ENCODE peak calls at places on chromosomes 4 and X, in ten cellular contexts. K is HL-60, C is choroid plexus epithelial cell, B is fibroblast of pulmonary artery, H is stomach, Q is GM12865, D is dorsolateral prefrontal cortex, O is AG04450, W is esophagus muscularis mucosa, L is lower leg skin. M is an unnamed sample.

GRCh38 chrX:102077426-102077825 is 48.1 kb upstream of the TCEAL2 start:
- DNase-seq in D (no peak), Q (no peak), W (no peak), B (no peak), C (no peak), K (no peak), H (no peak), L (no peak), O (no peak), M (no peak)

GRCh38 chr4:10535900-10536299 is 78.7 kb upstream of the ZNF518B start:
- DNase-seq in W (no peak), Q (peak; percentile 33), H (no peak), K (no peak), L (no peak), D (no peak), C (no peak), O (no peak), B (no peak), M (no peak)

GRCh38 chrX:132810964-132811712 is 147.3 kb downstream of the HS6ST2 start:
- DNase-seq in Q (no peak), O (no peak), D (no peak), L (no peak), B (no peak), C (no peak), W (no peak), K (no peak), H (no peak), M (no peak)

GRCh38 chr4:17762705-17763104 is 18.7 kb downstream of the FAM184B start:
- DNase-seq in O (peak; percentile 16), K (no peak), W (no peak), L (no peak), Q (peak; percentile 43), B (peak; percentile 68), D (no peak), C (peak; percentile 73), H (no peak), M (no peak)

GRCh38 chr4:98803287-98803677 is 125.7 kb downstream of the EIF4E start:
- DNase-seq in W (no peak), K (no peak), D (no peak), H (no peak), L (no peak), C (no peak), O (no peak), Q (no peak), B (peak; percentile 16), M (no peak)

GRCh38 chr4:151983854-151984253 is 223.0 kb upstream of the GATB start:
- DNase-seq in L (no peak), W (no peak), B (no peak), D (peak; percentile 75), O (no peak), H (no peak), K (no peak), C (peak; percentile 1), Q (no peak), M (no peak)

GRCh38 chr4:94171616-94172015 is 36.0 kb upstream of the SMARCAD1 start:
- DNase-seq in Q (no peak), C (peak; percentile 16), W (no peak), H (no peak), K (peak; percentile 53), B (peak; percentile 4), O (no peak), D (no peak), L (no peak), M (no peak)

GRCh38 chr4:147733614-147734344 is 1.9 kb downstream of the ARHGAP10 start:
- DNase-seq in Q (peak; percentile 43), H (no peak), B (peak; percentile 65), O (no peak), D (no peak), L (no peak), C (peak; percentile 67), K (no peak), W (no peak), M (no peak)

GRCh38 chrX:19373034-19373891 is 29.5 kb downstream of the PDHA1 start:
- DNase-seq in B (no peak), K (peak; percentile 57), O (no peak), H (no peak), D (no peak), L (peak; percentile 66), C (no peak), W (no peak), Q (no peak), M (no peak)

GRCh38 chr4:10186228-10187214 is 69.9 kb upstream of the WDR1 start:
- DNase-seq in Q (no peak), W (no peak), H (no peak), O (no peak), K (no peak), B (peak; percentile 49), C (no peak), L (no peak), D (no peak), M (no peak)

DNA sequence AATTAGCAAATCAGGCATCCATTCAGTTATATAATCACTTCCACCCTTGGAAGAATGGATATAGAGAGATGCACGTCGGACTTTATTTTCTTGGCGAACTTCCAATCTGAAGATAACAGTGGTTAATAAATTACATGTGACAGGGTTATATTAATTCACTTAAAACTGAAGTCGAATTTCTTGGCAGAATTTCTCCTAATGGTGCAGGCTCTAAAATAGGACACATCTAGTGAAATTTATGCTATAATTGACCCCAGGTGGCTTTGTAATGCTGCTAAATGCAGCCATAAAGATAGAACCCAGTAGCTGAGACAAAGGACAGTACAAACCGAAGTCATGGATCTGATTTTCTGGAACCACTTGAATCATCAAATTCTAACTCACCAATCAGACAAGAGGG is 20.8 kb upstream of the SLC10A4 start:
- DNase-seq in H (no peak), C (no peak), W (no peak), L (no peak), O (no peak), Q (no peak), D (no peak), K (no peak), B (no peak), M (no peak)
- TF ChIP-seq CTCF in H (no peak), C (no peak), W (no peak), L (no peak), O (no peak), Q (no peak), D (no peak), K (no peak), B (no peak), M (no peak)

GRCh38 chr4:186717556-186717955 is 6.1 kb downstream of the FAT1 start:
- DNase-seq in Q (no peak), K (no peak), D (no peak), B (no peak), W (no peak), C (no peak), L (no peak), O (no peak), H (no peak), M (no peak)

GRCh38 chr4:186722856-186723206 is 825 bp downstream of the FAT1 start:
- DNase-seq in K (no peak), H (no peak), Q (no peak), C (peak; percentile 56), W (no peak), B (no peak), O (no peak), L (no peak), D (no peak), M (no peak)

GRCh38 chr4:186724048-186724860 is 598 bp upstream of the FAT1 start:
- DNase-seq in W (peak; percentile 92), L (no peak), B (peak; percentile 66), C (peak; percentile 63), D (no peak), K (peak; percentile 26), H (peak; percentile 64), O (no peak), Q (no peak), M (no peak)

GRCh38 chr4:186723207-186724047 is at the start of gene FAT1:
- DNase-seq in H (peak; percentile 72), W (no peak), L (peak; percentile 90), K (peak; percentile 56), B (peak; percentile 86), D (peak; percentile 24), O (no peak), C (peak; percentile 88), Q (no peak), M (peak; percentile 68)

DNA sequence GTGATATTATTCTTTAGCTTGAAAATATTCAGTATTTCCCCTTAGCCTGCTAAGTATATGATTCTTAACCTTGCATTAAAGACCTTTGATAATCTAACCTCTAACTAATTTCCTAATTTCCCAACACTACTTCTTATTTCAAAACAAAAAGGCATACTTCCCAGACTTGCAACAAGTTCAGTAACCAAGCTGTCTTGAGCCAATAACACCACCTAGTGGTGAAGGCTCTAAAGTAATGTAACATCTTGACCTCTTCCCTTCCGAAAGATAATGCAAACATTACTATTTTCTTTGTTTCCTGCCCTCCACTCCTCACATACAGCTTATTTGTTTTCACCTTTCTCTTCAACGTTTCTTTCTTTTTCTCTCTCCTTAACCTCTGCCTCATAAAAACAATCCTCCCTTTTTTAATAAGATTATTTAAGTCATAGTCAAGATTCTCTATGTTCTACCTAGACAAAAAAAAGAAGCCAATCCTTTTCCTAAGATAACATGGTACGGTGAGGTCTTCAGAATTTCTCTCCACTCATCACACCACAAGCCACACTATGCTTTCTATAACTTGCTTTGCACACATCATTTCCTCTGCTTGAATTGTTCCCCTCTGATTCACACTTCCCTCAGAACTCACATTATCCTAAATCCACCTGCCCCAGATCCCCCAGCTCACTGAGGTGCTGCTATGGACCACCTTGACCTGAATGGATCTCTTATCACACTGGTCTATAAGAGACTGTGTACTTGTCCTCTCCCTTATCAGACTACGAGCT is 3.5 kb downstream of the FAT1 start:
- DNase-seq in W (no peak), O (no peak), K (peak; percentile 72), B (peak; percentile 75), D (no peak), L (no peak), C (peak; percentile 75), H (no peak), Q (peak; percentile 12), M (peak; percentile 44)
- TF ChIP-seq CTCF in W (peak; percentile 40), O (peak; percentile 36), K (peak; percentile 28), B (peak; percentile 55), D (peak; percentile 23), L (no peak), C (peak; percentile 64), H (peak; percentile 28), Q (no peak), M (no peak)

DNA sequence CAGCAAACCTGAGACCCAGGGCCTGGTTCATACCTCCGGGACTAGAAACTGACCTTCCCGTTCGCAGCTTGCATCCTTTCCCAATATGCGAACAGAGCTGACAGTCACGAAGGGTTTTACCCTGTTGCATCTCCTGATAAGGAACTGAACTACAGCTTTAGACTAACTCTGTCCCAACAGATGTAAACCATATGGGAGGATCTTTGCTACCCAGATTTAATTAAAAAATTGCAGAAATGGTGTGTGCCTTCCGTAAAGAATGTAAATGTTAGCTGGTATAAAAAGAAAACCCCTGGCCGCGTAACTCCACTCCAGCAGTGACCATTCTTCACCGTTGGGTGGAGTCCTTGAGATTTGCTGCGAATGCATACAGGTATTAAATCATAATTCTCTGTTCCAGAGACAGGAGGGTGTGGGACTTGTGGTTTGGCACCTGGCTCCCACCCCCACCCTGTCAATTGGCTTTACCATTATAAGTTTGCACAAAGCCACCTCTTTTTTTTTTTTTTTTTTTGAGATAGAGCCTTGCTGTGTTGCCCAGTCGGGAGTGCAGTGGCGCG is 40.6 kb upstream of the SORCS2 start:
- DNase-seq in L (no peak), W (no peak), O (no peak), B (no peak), K (no peak), D (no peak), C (no peak), H (no peak), Q (no peak), M (no peak)
- TF ChIP-seq CTCF in L (no peak), W (no peak), O (no peak), B (peak; percentile 10), K (no peak), D (no peak), C (peak; percentile 49), H (no peak), Q (no peak), M (no peak)

GRCh38 chr4:119490335-119490734 is 138.3 kb downstream of the PDE5A start:
- DNase-seq in H (no peak), Q (peak; percentile 27), D (no peak), W (no peak), O (no peak), L (no peak), B (peak; percentile 39), K (no peak), C (peak; percentile 64), M (no peak)
- TF ChIP-seq CTCF in H (no peak), Q (peak; percentile 18), D (no peak), W (peak; percentile 33), O (peak; percentile 45), L (no peak), B (peak; percentile 31), K (no peak), C (peak; percentile 64), M (no peak)

M was measured in Calu3.